ENCODE peak calls at places on chromosomes 16 and 17, in five cellular contexts. T, H, M, C and P are unnamed samples.

GRCh38 chr17:56754523-56755208 is 79.1 kb downstream of the C17orf67 start:
- ATAC-seq in M (peak), H (no peak), C (peak), T (peak), P (no peak)

GRCh38 chr17:41849251-41849990 is 11.8 kb downstream of the KLHL10 start:
- ATAC-seq in C (no peak), H (no peak), T (no peak), M (no peak), P (no peak)

GRCh38 chr17:21289902-21290571 is 5.5 kb downstream of the MAP2K3 start:
- ATAC-seq in H (no peak), M (no peak), T (no peak), C (no peak), P (no peak)

GRCh38 chr16:19659554-19659953 is 58.5 kb downstream of the KNOP1 start:
- ATAC-seq in C (no peak), H (no peak), T (no peak), M (no peak), P (no peak)

GRCh38 chr16:55045329-55046145 is 114.9 kb downstream of the IRX5 start:
- ATAC-seq in M (no peak), C (no peak), H (no peak), T (no peak), P (no peak)

GRCh38 chr16:77579283-77579985 is 142.9 kb upstream of the NUDT7 start:
- ATAC-seq in T (peak), C (no peak), H (no peak), M (no peak), P (no peak)

GRCh38 chr16:66197668-66198278 is 168.7 kb upstream of the CDH5 start:
- ATAC-seq in T (peak), C (no peak), M (no peak), H (no peak), P (no peak)

GRCh38 chr17:82433560-82434215 is 15.3 kb upstream of the OGFOD3 start:
- ATAC-seq in C (no peak), T (no peak), H (no peak), M (no peak), P (no peak)

GRCh38 chr17:75353176-75353575 is 52.3 kb downstream of the GRB2 start:
- ATAC-seq in H (no peak), C (no peak), M (no peak), T (no peak), P (no peak)

GRCh38 chr16:67458121-67458641 is 22.8 kb downstream of the ATP6V0D1 start:
- ATAC-seq in C (no peak), H (no peak), M (no peak), T (no peak), P (no peak)

GRCh38 chr16:11597268-11597690 is 10.6 kb upstream of the LITAF start:
- ATAC-seq in H (peak), M (peak), C (peak), T (peak), P (no peak)

GRCh38 chr17:72591500-72592241 is 470.9 kb downstream of the SOX9 start:
- ATAC-seq in C (no peak), M (peak), T (no peak), H (peak), P (no peak)

GRCh38 chr17:72373910-72374741 is 253.3 kb downstream of the SOX9 start:
- ATAC-seq in T (no peak), M (no peak), H (no peak), C (no peak), P (no peak)

GRCh38 chr17:49698005-49698404 is 9.8 kb downstream of the SLC35B1 start:
- ATAC-seq in C (no peak), M (no peak), H (no peak), T (no peak), P (no peak)

GRCh38 chr17:64694207-64694606 is 32.1 kb upstream of the SMURF2 start:
- ATAC-seq in C (no peak), T (peak), H (no peak), M (no peak), P (no peak)

GRCh38 chr17:13544292-13544691 is 57.4 kb downstream of the HS3ST3A1 start:
- ATAC-seq in C (no peak), H (no peak), T (no peak), M (no peak), P (no peak)

GRCh38 chr16:84724619-84725307 is 25.0 kb downstream of the USP10 start:
- ATAC-seq in H (peak), M (peak), T (no peak), C (peak), P (peak)

GRCh38 chr17:66552381-66552780 is 250.0 kb downstream of the PRKCA start:
- ATAC-seq in H (no peak), T (no peak), C (no peak), M (no peak), P (no peak)

GRCh38 chr17:8856869-8857575 is 10.5 kb downstream of the PIK3R6 start:
- ATAC-seq in M (no peak), C (no peak), T (no peak), H (no peak), P (no peak)

GRCh38 chr16:72043539-72043938 is 10.8 kb upstream of the HP start:
- ATAC-seq in C (no peak), T (no peak), M (no peak), H (no peak), P (no peak)

GRCh38 chr16:1654505-1655268 is 23.4 kb upstream of the JPT2 start:
- ATAC-seq in C (no peak), T (no peak), M (no peak), H (no peak), P (no peak)

GRCh38 chr17:64269687-64270649 is 6.9 kb upstream of the TEX2 start:
- ATAC-seq in H (no peak), M (no peak), T (no peak), C (no peak), P (no peak)

GRCh38 chr16:30774367-30775130 is 12.4 kb downstream of the RNF40 start:
- ATAC-seq in H (no peak), C (peak), M (peak), T (peak), P (no peak)

GRCh38 chr16:10368984-10369551 is 16.8 kb upstream of the ATF7IP2 start:
- ATAC-seq in H (no peak), C (no peak), T (peak), M (no peak), P (no peak)

GRCh38 chr17:12983986-12984932 is 33.6 kb downstream of the ELAC2 start:
- ATAC-seq in T (peak), C (no peak), H (no peak), M (no peak), P (no peak)

GRCh38 chr16:20612551-20613470 is 36.6 kb upstream of the ACSM2B start:
- ATAC-seq in H (no peak), C (no peak), T (no peak), M (no peak), P (no peak)

GRCh38 chr17:9837551-9838471 is 12.1 kb downstream of the GLP2R start:
- ATAC-seq in C (no peak), M (no peak), H (no peak), T (no peak), P (no peak)

GRCh38 chr16:25897677-25898076 is 205.9 kb downstream of the HS3ST4 start:
- ATAC-seq in M (no peak), H (no peak), C (no peak), T (no peak), P (no peak)

GRCh38 chr16:75229172-75230031 is 10.6 kb downstream of the CTRB1 start:
- ATAC-seq in H (no peak), M (no peak), T (no peak), C (no peak), P (no peak)

GRCh38 chr16:31250782-31251384 is 8.9 kb upstream of the ITGAM start:
- ATAC-seq in M (peak), T (no peak), H (no peak), C (no peak), P (no peak)

GRCh38 chr17:83029571-83029970 is 49.8 kb upstream of the METRNL start:
- ATAC-seq in T (no peak), H (no peak), C (no peak), M (no peak), P (no peak)

GRCh38 chr17:56478836-56479447 is 114.6 kb upstream of the NOG start:
- ATAC-seq in T (peak), H (no peak), C (no peak), M (peak), P (no peak)

GRCh38 chr17:46764709-46765401 is 53.6 kb downstream of the WNT3 start:
- ATAC-seq in H (no peak), C (no peak), T (peak), M (no peak), P (no peak)

GRCh38 chr17:68800731-68801130 is 154.5 kb downstream of the ABCA8 start:
- ATAC-seq in M (no peak), C (no peak), T (no peak), H (no peak), P (no peak)

GRCh38 chr17:50660042-50660886 is 25.6 kb downstream of the ABCC3 start:
- ATAC-seq in C (no peak), H (no peak), M (no peak), T (peak), P (no peak)